ENCODE peak calls at places on chromosomes 11 and 22, in six cellular contexts. B, F, A, J, I and N are unnamed samples.

GRCh38 chr11:133893381-133893780 is 48.1 kb upstream of the SPATA19 start:
- DNase-seq in A (no peak), B (no peak), I (no peak), J (no peak), F (no peak), N (no peak)

GRCh38 chr22:19216579-19216978 is 38.0 kb upstream of the SLC25A1 start:
- DNase-seq in I (no peak), J (no peak), B (no peak), A (no peak), F (no peak), N (no peak)

GRCh38 chr22:41449321-41449720 is 2.7 kb upstream of the TOB2 start:
- DNase-seq in J (no peak), B (no peak), A (no peak), I (no peak), F (no peak), N (no peak)

GRCh38 chr11:90639687-90640086 is 416.8 kb upstream of the CHORDC1 start:
- DNase-seq in I (no peak), A (no peak), J (no peak), B (no peak), F (no peak), N (no peak)

GRCh38 chr11:121553367-121553766 is 100.6 kb upstream of the SORL1-AS1 start:
- DNase-seq in B (no peak), F (no peak), I (no peak), J (no peak), A (no peak), N (no peak)

GRCh38 chr11:8102296-8102915 is 21.4 kb downstream of the TUB start:
- DNase-seq in B (no peak), A (no peak), I (no peak), F (no peak), J (no peak), N (peak)

GRCh38 chr22:39205344-39206021 is 39.3 kb downstream of the PDGFB start:
- DNase-seq in B (peak), A (no peak), J (no peak), I (no peak), F (peak), N (no peak)

GRCh38 chr22:30749272-30749671 is 54.6 kb downstream of the OSBP2 start:
- DNase-seq in J (no peak), F (no peak), A (no peak), I (no peak), B (no peak), N (no peak)

GRCh38 chr22:27241430-27242110 is 560.0 kb downstream of the MN1 start:
- DNase-seq in J (no peak), I (no peak), B (no peak), A (no peak), F (no peak), N (peak)

GRCh38 chr11:111395081-111395480 is 16.0 kb upstream of the POU2AF1 start:
- DNase-seq in B (no peak), J (no peak), I (no peak), F (no peak), A (no peak), N (peak)

GRCh38 chr11:17978553-17979287 is 34.1 kb downstream of the SERGEF start:
- DNase-seq in F (no peak), I (no peak), B (no peak), J (no peak), A (no peak), N (peak)

GRCh38 chr22:30596886-30597285 is 5.2 kb upstream of the PES1 start:
- DNase-seq in F (no peak), J (no peak), B (no peak), A (no peak), I (no peak), N (peak)

GRCh38 chr11:1665313-1665712 is 31.7 kb upstream of the KRTAP5-6 start:
- DNase-seq in J (no peak), F (no peak), I (no peak), B (no peak), A (no peak), N (no peak)

GRCh38 chr11:130197386-130198035 is 37.9 kb downstream of the ST14 start:
- DNase-seq in J (no peak), A (no peak), B (no peak), I (no peak), F (no peak), N (no peak)

GRCh38 chr11:72042059-72042425 is 38.3 kb downstream of the NUMA1 start:
- DNase-seq in F (no peak), A (no peak), B (no peak), J (no peak), I (no peak), N (no peak)

GRCh38 chr22:31614781-31615480 is 47.1 kb downstream of the PISD start:
- DNase-seq in I (no peak), B (no peak), A (no peak), F (no peak), J (no peak), N (no peak)

GRCh38 chr11:119306373-119306890 is 10.5 kb downstream of the MCAM start:
- DNase-seq in A (peak), F (no peak), B (no peak), J (no peak), I (no peak), N (no peak)

GRCh38 chr11:110858556-110858921 is 146.3 kb upstream of the ARHGAP20 start:
- DNase-seq in A (no peak), J (no peak), I (no peak), F (no peak), B (peak), N (peak)

GRCh38 chr11:17221968-17222367 is 14.2 kb upstream of the PIK3C2A start:
- DNase-seq in I (no peak), J (no peak), A (no peak), B (no peak), F (no peak), N (no peak)

GRCh38 chr11:40290031-40290650 is 1169.3 kb downstream of the LRRC4C start:
- DNase-seq in F (no peak), B (no peak), I (no peak), J (no peak), A (no peak), N (no peak)

GRCh38 chr11:114050258-114050927 is 9.1 kb upstream of the ZBTB16 start:
- DNase-seq in J (no peak), I (no peak), F (no peak), B (peak), A (no peak), N (no peak)

GRCh38 chr11:75349540-75350116 is 1.8 kb downstream of the ARRB1 start:
- DNase-seq in B (peak), A (no peak), J (no peak), F (peak), I (no peak), N (no peak)

GRCh38 chr11:100930185-100930778 is 199.3 kb downstream of the PGR start:
- DNase-seq in B (no peak), J (no peak), F (no peak), A (no peak), I (peak), N (no peak)

GRCh38 chr11:86735462-86736302 is 63.3 kb upstream of the ME3 start:
- DNase-seq in B (no peak), A (no peak), J (no peak), I (no peak), F (no peak), N (no peak)

GRCh38 chr22:31932863-31933262 is 11.5 kb upstream of the YWHAH start:
- DNase-seq in F (no peak), I (no peak), A (no peak), B (no peak), J (no peak), N (no peak)

GRCh38 chr11:76599041-76600013 is 71.2 kb downstream of the LRRC32 start:
- DNase-seq in A (no peak), B (no peak), I (no peak), F (peak), J (no peak), N (no peak)

GRCh38 chr22:27795053-27795452 is 6.5 kb downstream of the MN1 start:
- DNase-seq in B (no peak), I (no peak), A (no peak), J (no peak), F (no peak), N (no peak)

GRCh38 chr22:25028841-25029141 is 76.3 kb downstream of the KIAA1671 start:
- DNase-seq in A (no peak), J (no peak), B (no peak), I (no peak), F (no peak), N (no peak)

GRCh38 chr11:75547617-75548054 is 14.4 kb upstream of the SERPINH1 start:
- DNase-seq in J (no peak), B (no peak), F (peak), A (no peak), I (peak), N (peak)

GRCh38 chr11:77725433-77725832 is 87.8 kb upstream of the CLNS1A start:
- DNase-seq in I (no peak), A (no peak), F (no peak), B (no peak), J (no peak), N (no peak)

GRCh38 chr11:45676522-45677095 is 11.2 kb upstream of the CHST1 start:
- DNase-seq in B (no peak), A (no peak), F (peak), I (no peak), J (no peak), N (no peak)

GRCh38 chr11:70159612-70160570 is 43.2 kb upstream of the FADD start:
- DNase-seq in A (no peak), J (no peak), F (no peak), I (no peak), B (peak), N (peak)

GRCh38 chr11:64936539-64936938 is 846 bp upstream of the GPHA2 start:
- DNase-seq in I (no peak), J (no peak), A (no peak), F (no peak), B (no peak), N (no peak)

GRCh38 chr11:79258606-79259005 is 182.2 kb downstream of the TENM4 start:
- DNase-seq in I (no peak), F (no peak), A (no peak), B (no peak), J (no peak), N (no peak)

GRCh38 chr11:111469200-111469599 is 43.0 kb downstream of the BTG4 start:
- DNase-seq in B (no peak), A (no peak), J (no peak), I (no peak), F (no peak), N (no peak)

GRCh38 chr11:14803846-14804245 is 88.2 kb downstream of the CYP2R1 start:
- DNase-seq in F (no peak), A (no peak), B (no peak), I (no peak), J (no peak), N (no peak)

GRCh38 chr11:117985953-117986887 is at the start of gene IL10RA:
- DNase-seq in A (peak), J (no peak), B (peak), F (peak), I (peak), N (peak)

GRCh38 chr22:24134090-24134846 is 47.0 kb upstream of the SUSD2 start:
- DNase-seq in J (no peak), A (peak), F (peak), I (no peak), B (no peak), N (peak)

GRCh38 chr11:63888170-63889086 is 28.5 kb downstream of the RCOR2 start:
- DNase-seq in J (no peak), F (peak), B (peak), A (peak), I (peak), N (peak)

GRCh38 chr11:134654161-134654915 is 242.3 kb upstream of the B3GAT1 start:
- DNase-seq in J (no peak), B (no peak), I (no peak), A (no peak), F (peak), N (peak)